ENCODE peak calls at places on chromosomes 7 and 10, in seven cellular contexts. F is GM12865, H is AG10803, Y is A673, Q is PC-3, A is left ventricle myocardium inferior, P is GM23338. K is an unnamed sample.

GRCh38 chr7:151009340-151010001 is 14.8 kb downstream of the ATG9B start:
- DNase-seq in F (no peak), H (no peak), Y (no peak), Q (no peak), A (no peak), P (peak), K (no peak)

GRCh38 chr7:134778941-134779740 is at the start of gene CALD1:
- DNase-seq in F (no peak), H (peak), Y (peak), Q (peak), A (peak), P (peak), K (no peak)

GRCh38 chr10:36182059-36182654 is 540.1 kb upstream of the FZD8 start:
- DNase-seq in F (no peak), H (no peak), Y (no peak), Q (no peak), A (no peak), P (no peak), K (no peak)

GRCh38 chr10:102504976-102505300 is 1.2 kb downstream of the SUFU start:
- DNase-seq in F (no peak), H (no peak), Y (no peak), Q (no peak), A (no peak), P (no peak), K (no peak)

GRCh38 chr7:152402384-152403250 is 33.2 kb downstream of the KMT2C start:
- DNase-seq in F (no peak), H (peak), Y (no peak), Q (peak), A (no peak), P (no peak), K (no peak)

GRCh38 chr10:74932648-74933047 is 106.2 kb downstream of the KAT6B start:
- DNase-seq in F (no peak), H (peak), Y (no peak), Q (peak), A (peak), P (no peak), K (no peak)

GRCh38 chr10:7881119-7881518 is 62.8 kb downstream of the TAF3 start:
- DNase-seq in F (no peak), H (no peak), Y (no peak), Q (no peak), A (no peak), P (no peak), K (no peak)

GRCh38 chr10:1243486-1244182 is 187.4 kb downstream of the WDR37 start:
- DNase-seq in F (no peak), H (no peak), Y (no peak), Q (no peak), A (no peak), P (peak), K (no peak)

GRCh38 chr7:86926732-86927131 is 132.7 kb downstream of the ELAPOR2 start:
- DNase-seq in F (peak), H (peak), Y (peak), Q (peak), A (no peak), P (peak), K (peak)

GRCh38 chr10:27997865-27998177 is 1.1 kb downstream of the ODAD2 start:
- DNase-seq in F (no peak), H (no peak), Y (no peak), Q (no peak), A (no peak), P (no peak), K (no peak)
- H3K4me3 ChIP-seq in F (no peak), H (peak), Y (peak), Q (peak), A (peak), P (peak), K (no peak)

DNA sequence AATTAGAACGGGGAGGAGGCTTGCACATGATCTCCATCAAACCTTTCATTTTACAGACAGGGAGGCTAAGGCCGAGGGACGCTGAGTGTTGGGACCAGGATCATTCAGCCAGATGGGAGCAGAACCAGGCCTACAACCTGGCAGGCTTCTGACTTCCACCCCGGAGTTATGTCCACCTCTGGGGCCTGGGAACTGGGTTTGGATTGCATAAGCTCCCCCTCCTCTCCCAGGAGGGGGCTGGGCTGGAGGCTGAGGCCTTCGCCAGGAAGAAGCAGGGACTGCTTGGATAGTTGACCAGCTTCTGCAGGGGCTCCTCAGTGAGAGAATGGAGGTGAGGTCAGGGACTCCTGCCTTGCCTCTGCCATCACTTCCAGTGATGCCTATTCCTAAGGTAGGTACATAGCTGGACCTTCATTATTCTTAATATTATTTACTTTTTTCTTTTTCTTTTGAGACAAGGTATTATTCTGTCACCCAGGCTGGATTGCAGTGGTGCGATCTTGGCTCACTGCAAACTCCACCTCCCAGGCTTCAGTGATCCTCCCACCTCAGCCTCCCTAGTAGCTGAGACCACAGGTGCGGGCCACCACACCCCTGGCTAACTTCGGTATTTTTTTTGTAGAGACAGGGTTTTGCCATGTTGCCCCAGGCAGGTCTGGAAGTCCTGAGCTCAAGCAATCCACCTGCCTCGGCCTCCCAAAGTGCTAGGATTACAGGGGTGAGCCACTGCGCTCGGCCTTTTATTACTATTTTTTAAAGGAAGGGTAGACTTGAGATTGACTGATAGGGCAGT is 1.3 kb downstream of the SNX10 start:
- DNase-seq in F (peak), H (no peak), Y (no peak), Q (peak), A (no peak), P (peak), K (no peak)
- H3K4me3 ChIP-seq in F (peak), H (no peak), Y (no peak), Q (peak), A (peak), P (peak), K (peak)

GRCh38 chr10:132306951-132307751 is 599 bp downstream of the STK32C start:
- DNase-seq in F (peak), H (no peak), Y (no peak), Q (peak), A (peak), P (peak), K (no peak)
- H3K4me3 ChIP-seq in F (peak), H (peak), Y (peak), Q (peak), A (peak), P (peak), K (no peak)

GRCh38 chr7:158956805-158957506 is 100.6 kb downstream of the DYNC2I1 start:
- DNase-seq in F (no peak), H (no peak), Y (no peak), Q (no peak), A (no peak), P (no peak), K (no peak)

GRCh38 chr7:158959021-158959717 is 102.8 kb downstream of the DYNC2I1 start:
- DNase-seq in F (no peak), H (no peak), Y (no peak), Q (no peak), A (no peak), P (no peak), K (no peak)

GRCh38 chr7:158958618-158959017 is 102.3 kb downstream of the DYNC2I1 start:
- DNase-seq in F (no peak), H (no peak), Y (no peak), Q (no peak), A (no peak), P (no peak), K (no peak)

GRCh38 chr7:158957507-158957900 is 101.1 kb downstream of the DYNC2I1 start:
- DNase-seq in F (no peak), H (no peak), Y (no peak), Q (peak), A (no peak), P (no peak), K (no peak)

GRCh38 chr7:158957921-158958471 is 101.6 kb downstream of the DYNC2I1 start:
- DNase-seq in F (peak), H (no peak), Y (no peak), Q (peak), A (no peak), P (peak), K (no peak)
- H3K4me3 ChIP-seq in F (no peak), H (no peak), Y (no peak), Q (peak), A (peak), P (peak), K (no peak)

GRCh38 chr7:37445064-37445723 is 3.5 kb downstream of the ELMO1 start:
- DNase-seq in F (no peak), H (no peak), Y (no peak), Q (no peak), A (no peak), P (no peak), K (no peak)

GRCh38 chr7:37439282-37440021 is 9.2 kb downstream of the ELMO1 start:
- DNase-seq in F (no peak), H (no peak), Y (no peak), Q (no peak), A (no peak), P (no peak), K (no peak)

GRCh38 chr7:37440738-37441404 is 7.8 kb downstream of the ELMO1 start:
- DNase-seq in F (no peak), H (no peak), Y (no peak), Q (no peak), A (no peak), P (no peak), K (peak)

GRCh38 chr7:37441405-37441797 is 7.3 kb downstream of the ELMO1 start:
- DNase-seq in F (no peak), H (no peak), Y (no peak), Q (no peak), A (no peak), P (no peak), K (no peak)

GRCh38 chr7:37442268-37442667 is 6.4 kb downstream of the ELMO1 start:
- DNase-seq in F (no peak), H (no peak), Y (no peak), Q (no peak), A (no peak), P (no peak), K (no peak)
- H3K4me3 ChIP-seq in F (no peak), H (no peak), Y (no peak), Q (no peak), A (no peak), P (no peak), K (no peak)

K was measured in Jurkat, Clone E6-1.